ENCODE peak calls at places on chromosomes 1 and 21, in seven cellular contexts. I is Calu3, Y is suprapubic skin, N is dorsolateral prefrontal cortex, R is WTC11, L is brain microvascular endothelial cell, P is ovary. C is an unnamed sample.

GRCh38 chr1:198754670-198755069 is 115.8 kb downstream of the PTPRC start:
- DNase-seq in I (no peak), R (no peak), Y (no peak), P (no peak), N (no peak), L (no peak), C (no peak)

GRCh38 chr1:216464489-216464888 is 41.2 kb upstream of the USH2A start:
- DNase-seq in I (no peak), L (peak; percentile 77), P (no peak), R (no peak), Y (no peak), N (no peak), C (no peak)

GRCh38 chr1:180863158-180863775 is 49.4 kb upstream of the KIAA1614 start:
- DNase-seq in I (peak; percentile 52), L (peak; percentile 63), R (no peak), N (peak; percentile 16), P (no peak), Y (no peak), C (peak; percentile 44)

GRCh38 chr1:240171907-240172306 is 80.2 kb downstream of the FMN2 start:
- DNase-seq in P (no peak), L (no peak), N (no peak), Y (no peak), I (no peak), R (no peak), C (no peak)

GRCh38 chr1:26459148-26459547 is 13.1 kb upstream of the HMGN2 start:
- DNase-seq in R (no peak), N (no peak), Y (no peak), P (no peak), I (no peak), L (no peak), C (no peak)

GRCh38 chr1:192952646-192953045 is 106.5 kb downstream of the UCHL5 start:
- DNase-seq in N (no peak), L (no peak), I (no peak), P (no peak), Y (no peak), R (no peak), C (no peak)

GRCh38 chr1:23593556-23594148 is 34.4 kb upstream of the ID3 start:
- DNase-seq in I (peak; percentile 64), L (no peak), R (no peak), Y (no peak), P (no peak), N (no peak), C (no peak)

GRCh38 chr1:67997746-67998145 is 52.7 kb downstream of the DIRAS3 start:
- DNase-seq in L (no peak), I (no peak), P (no peak), R (no peak), Y (no peak), N (no peak), C (no peak)

GRCh38 chr1:22847709-22848108 is 125.0 kb downstream of the LACTBL1 start:
- DNase-seq in P (no peak), L (no peak), N (no peak), Y (no peak), R (no peak), I (no peak), C (no peak)

GRCh38 chr1:225689882-225690459 is 37.0 kb upstream of the ENAH start:
- DNase-seq in I (no peak), R (no peak), Y (no peak), N (no peak), P (no peak), L (peak; percentile 12), C (no peak)

GRCh38 chr1:228416217-228416971 is at the start of gene TRIM17:
- DNase-seq in L (no peak), R (peak; percentile 84), I (peak; percentile 75), N (no peak), P (peak; percentile 58), Y (no peak), C (peak; percentile 59)

GRCh38 chr1:26373281-26373680 is 731 bp upstream of the ZNF683 start:
- DNase-seq in I (no peak), P (no peak), N (no peak), R (no peak), Y (no peak), L (no peak), C (no peak)

GRCh38 chr1:230144010-230144614 is 77.1 kb downstream of the GALNT2 start:
- DNase-seq in P (no peak), R (no peak), N (no peak), Y (no peak), L (no peak), I (no peak), C (no peak)

GRCh38 chr1:215704089-215704860 is 137.2 kb downstream of the KCTD3 start:
- DNase-seq in P (no peak), R (no peak), L (no peak), I (peak; percentile 6), N (no peak), Y (no peak), C (no peak)

GRCh38 chr1:48643193-48643592 is 133.5 kb downstream of the BEND5 start:
- DNase-seq in R (no peak), L (no peak), I (no peak), Y (no peak), P (no peak), N (no peak), C (no peak)

GRCh38 chr1:157352817-157353408 is 199.4 kb downstream of the FCRL5 start:
- DNase-seq in R (no peak), L (no peak), Y (no peak), I (no peak), N (no peak), P (no peak), C (no peak)

GRCh38 chr1:61337981-61338848 is 255.9 kb downstream of the NFIA start:
- DNase-seq in L (peak; percentile 95), N (peak; percentile 82), P (peak; percentile 50), Y (peak; percentile 85), I (peak; percentile 80), R (peak; percentile 25), C (peak; percentile 28)
- TF ChIP-seq CTCF in L (peak; percentile 76), N (peak; percentile 92), P (no peak), Y (peak; percentile 52), I (peak; percentile 80), R (no peak), C (peak; percentile 68)

DNA sequence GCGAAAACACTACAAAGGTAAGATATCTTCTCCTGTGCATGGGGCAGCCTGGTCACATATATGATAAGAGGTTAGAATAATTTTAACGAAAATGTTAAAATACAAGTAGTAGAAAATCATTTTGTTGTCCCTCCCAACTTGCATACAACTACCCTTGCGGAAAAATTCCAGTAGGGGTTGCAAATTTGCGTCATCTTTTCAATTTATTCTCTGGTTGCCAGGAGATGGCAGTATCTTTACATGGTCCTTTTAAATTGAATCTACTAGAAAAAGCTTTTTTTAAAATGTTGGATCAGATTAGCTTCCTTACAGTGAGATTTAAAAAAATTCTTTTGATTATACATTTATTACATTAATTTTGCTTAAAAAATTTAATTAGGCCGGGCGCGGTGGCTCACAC is 10.9 kb downstream of the S100PBP start:
- DNase-seq in P (no peak), Y (no peak), N (no peak), I (no peak), L (no peak), R (no peak), C (no peak)
- TF ChIP-seq CTCF in P (no peak), Y (no peak), N (peak; percentile 32), I (peak; percentile 16), L (peak; percentile 17), R (no peak), C (peak; percentile 56)

GRCh38 chr1:231724876-231725647 is 98.5 kb downstream of the DISC1 start:
- DNase-seq in Y (no peak), N (no peak), L (peak; percentile 35), I (peak; percentile 47), R (peak; percentile 70), P (no peak), C (peak; percentile 41)
- TF ChIP-seq CTCF in Y (no peak), N (peak; percentile 46), L (peak; percentile 72), I (peak; percentile 34), R (peak; percentile 57), P (no peak), C (peak; percentile 59)

GRCh38 chr1:27481994-27482620 is 7.9 kb downstream of the WASF2 start:
- DNase-seq in I (no peak), Y (no peak), L (no peak), N (no peak), R (no peak), P (no peak), C (no peak)
- TF ChIP-seq CTCF in I (no peak), Y (no peak), L (no peak), N (no peak), R (no peak), P (no peak), C (no peak)

DNA sequence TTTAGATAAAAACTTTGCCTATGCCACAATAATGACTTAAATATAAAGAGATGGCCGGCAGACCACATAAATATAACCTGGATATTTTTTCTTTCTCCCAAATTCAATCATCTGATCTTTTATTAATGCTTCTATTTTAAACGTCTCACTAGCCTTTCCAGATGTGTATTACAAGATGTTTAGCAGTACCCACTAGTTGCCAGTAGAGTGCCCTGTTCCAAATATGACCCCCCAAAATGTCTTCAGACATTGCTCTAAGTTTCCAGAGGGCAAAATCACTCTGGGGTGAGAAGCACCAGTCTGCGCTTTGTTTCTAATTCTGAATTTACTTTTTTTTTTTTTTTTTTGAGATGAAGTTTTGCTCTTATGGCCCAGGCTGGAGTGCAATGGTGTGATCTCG is 268.1 kb downstream of the GRIK1 start:
- DNase-seq in Y (no peak), P (no peak), R (no peak), N (no peak), I (no peak), L (no peak), C (no peak)
- TF ChIP-seq CTCF in Y (no peak), P (no peak), R (no peak), N (no peak), I (no peak), L (peak; percentile 24), C (no peak)

DNA sequence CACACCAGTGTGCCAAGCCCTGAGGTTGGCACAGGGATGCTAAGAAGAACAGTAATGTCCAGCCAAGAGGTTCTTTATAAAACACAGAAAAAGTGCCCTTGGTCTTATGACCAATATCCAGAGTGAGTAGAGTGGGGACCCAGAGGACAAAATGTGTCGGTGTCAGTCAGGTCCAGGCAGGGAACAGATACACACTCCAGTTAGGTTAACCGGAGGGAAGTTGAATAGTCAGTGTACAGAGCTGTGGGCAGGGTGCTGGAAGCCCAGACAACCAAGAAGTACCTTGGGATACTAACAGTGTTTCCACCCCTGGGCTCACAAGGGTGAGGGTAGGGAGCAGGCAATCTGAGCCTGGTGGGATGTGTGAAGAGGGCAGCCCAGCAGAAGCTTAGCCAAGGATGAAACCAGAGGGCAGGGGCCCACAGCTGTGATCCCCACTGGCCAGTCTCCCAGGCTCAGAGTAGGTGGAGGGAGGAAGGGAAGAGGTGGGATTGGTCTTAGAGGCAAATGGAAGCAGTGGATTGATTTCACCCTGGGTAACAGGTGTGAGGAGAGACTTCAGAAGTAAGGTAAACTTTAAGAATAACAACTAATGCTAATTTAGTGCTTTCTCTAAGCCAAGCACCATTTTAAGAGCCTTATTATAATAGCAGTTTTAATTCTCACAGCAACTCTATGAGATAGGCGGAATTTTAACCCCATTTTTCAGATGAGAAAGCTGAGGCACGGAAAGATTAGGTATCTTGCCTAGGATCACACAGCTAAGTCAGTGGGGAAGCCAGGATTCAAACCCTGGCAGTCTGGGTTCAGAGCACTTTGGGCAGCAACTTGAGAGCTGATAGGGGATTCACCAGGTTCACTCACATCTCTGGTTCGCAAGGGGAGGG is 143.4 kb upstream of the HOOK1 start:
- DNase-seq in P (no peak), Y (no peak), R (no peak), I (no peak), L (no peak), N (no peak), C (no peak)
- TF ChIP-seq CTCF in P (no peak), Y (no peak), R (no peak), I (no peak), L (no peak), N (no peak), C (no peak)

GRCh38 chr1:7516341-7516740 is 254.8 kb upstream of the VAMP3 start:
- DNase-seq in P (no peak), R (peak; percentile 57), N (no peak), I (no peak), L (no peak), Y (no peak), C (no peak)
- TF ChIP-seq CTCF in P (no peak), R (no peak), N (no peak), I (no peak), L (peak; percentile 8), Y (no peak), C (no peak)